ENCODE peak calls at places on chromosome 17, in four cellular contexts. One of them, this sample, is unnamed.

GRCh38 chr17:7436556-7437368 is 1.5 kb downstream of the TMEM102 start:
- DNase-seq in K562: no peak
- DNase-seq in SK-N-SH: peak
- DNase-seq in HepG2: peak
- DNase-seq in this sample: peak

GRCh38 chr17:4946312-4946976 is 1.9 kb downstream of the PFN1 start:
- DNase-seq in K562: no peak
- DNase-seq in SK-N-SH: no peak
- DNase-seq in HepG2: no peak
- DNase-seq in this sample: no peak

GRCh38 chr17:77849203-77849602 is 109.3 kb upstream of the TNRC6C start:
- DNase-seq in K562: no peak
- DNase-seq in SK-N-SH: no peak
- DNase-seq in HepG2: no peak
- DNase-seq in this sample: no peak

GRCh38 chr17:27514595-27515413 is 58.6 kb downstream of the KSR1 start:
- DNase-seq in K562: no peak
- DNase-seq in SK-N-SH: no peak
- DNase-seq in HepG2: no peak
- DNase-seq in this sample: no peak

GRCh38 chr17:42107597-42108576 is 4.6 kb downstream of the DHX58 start:
- DNase-seq in K562: peak
- DNase-seq in SK-N-SH: peak
- DNase-seq in HepG2: no peak
- DNase-seq in this sample: peak

GRCh38 chr17:5201011-5201410 is 9.3 kb upstream of the ZNF594 start:
- DNase-seq in K562: no peak
- DNase-seq in SK-N-SH: no peak
- DNase-seq in HepG2: no peak
- DNase-seq in this sample: no peak

GRCh38 chr17:39174907-39175694 is 9.1 kb upstream of the ARL5C start:
- DNase-seq in K562: peak
- DNase-seq in SK-N-SH: peak
- DNase-seq in HepG2: peak
- DNase-seq in this sample: peak

GRCh38 chr17:8799001-8799850 is at the start of gene MFSD6L:
- DNase-seq in K562: no peak
- DNase-seq in SK-N-SH: no peak
- DNase-seq in HepG2: no peak
- DNase-seq in this sample: peak

GRCh38 chr17:78991017-78991783 is 11.5 kb upstream of the LGALS3BP start:
- DNase-seq in K562: no peak
- DNase-seq in SK-N-SH: peak
- DNase-seq in HepG2: no peak
- DNase-seq in this sample: no peak

GRCh38 chr17:28085766-28086165 is 43.3 kb downstream of the NLK start:
- DNase-seq in K562: no peak
- DNase-seq in SK-N-SH: no peak
- DNase-seq in HepG2: no peak
- DNase-seq in this sample: no peak

GRCh38 chr17:78281249-78281865 is 49.9 kb downstream of the TMEM235 start:
- DNase-seq in K562: no peak
- DNase-seq in SK-N-SH: no peak
- DNase-seq in HepG2: no peak
- DNase-seq in this sample: no peak

GRCh38 chr17:39863918-39864746 is at the start of gene IKZF3:
- DNase-seq in K562: peak
- DNase-seq in SK-N-SH: peak
- DNase-seq in HepG2: peak
- DNase-seq in this sample: peak

GRCh38 chr17:51653902-51654301 is 393.6 kb downstream of the UTP18 start:
- DNase-seq in K562: no peak
- DNase-seq in SK-N-SH: peak
- DNase-seq in HepG2: no peak
- DNase-seq in this sample: peak

GRCh38 chr17:44738214-44738906 is 20.4 kb upstream of the ADAM11 start:
- DNase-seq in K562: no peak
- DNase-seq in SK-N-SH: no peak
- DNase-seq in HepG2: no peak
- DNase-seq in this sample: no peak

GRCh38 chr17:48484256-48484655 is 46.6 kb downstream of the HOXB1 start:
- DNase-seq in K562: no peak
- DNase-seq in SK-N-SH: no peak
- DNase-seq in HepG2: no peak
- DNase-seq in this sample: no peak

GRCh38 chr17:27478901-27479531 is 22.8 kb downstream of the KSR1 start:
- DNase-seq in K562: no peak
- DNase-seq in SK-N-SH: no peak
- DNase-seq in HepG2: no peak
- DNase-seq in this sample: no peak

GRCh38 chr17:50182783-50183438 is 17.1 kb downstream of the SGCA start:
- DNase-seq in K562: no peak
- DNase-seq in SK-N-SH: no peak
- DNase-seq in HepG2: no peak
- DNase-seq in this sample: no peak

DNA sequence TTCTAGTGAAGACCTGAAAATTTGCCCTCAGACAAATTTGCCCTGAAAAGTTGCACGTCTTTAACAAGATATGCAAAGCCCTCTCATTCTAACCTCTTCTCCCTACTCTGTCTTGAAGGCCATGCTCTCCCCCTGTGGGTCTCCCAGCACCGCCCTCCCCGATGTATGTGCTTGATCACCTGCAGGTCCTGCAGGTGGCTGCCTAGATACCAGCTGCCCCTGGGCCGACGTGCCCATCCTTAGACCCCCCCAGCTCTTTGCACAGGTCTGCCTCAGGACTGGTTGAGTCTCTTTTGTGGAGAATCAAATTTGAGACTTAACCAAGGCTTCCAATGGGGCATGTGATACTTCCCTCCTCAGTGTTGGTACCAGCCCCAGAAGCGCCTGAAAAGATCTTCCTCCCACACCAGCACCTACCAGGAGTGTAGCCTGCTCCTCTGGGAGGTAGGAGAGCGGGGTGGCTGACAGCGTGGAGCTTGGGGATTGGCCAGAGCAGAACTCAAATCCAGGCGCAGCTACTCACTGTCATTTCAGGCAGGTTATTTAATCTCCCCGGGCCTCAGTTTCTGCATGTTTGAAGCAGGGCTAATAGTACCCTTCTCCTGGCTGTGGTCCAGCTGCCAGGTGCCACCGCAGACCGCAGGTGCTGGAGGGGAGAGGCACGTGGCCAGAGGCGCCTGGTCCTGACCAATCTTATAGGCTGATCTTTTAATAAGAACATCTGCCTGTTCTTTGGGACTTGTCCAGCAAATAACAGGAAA is 4.5 kb upstream of the MRPL38 start:
- DNase-seq in K562: no peak
- DNase-seq in SK-N-SH: no peak
- DNase-seq in HepG2: no peak
- DNase-seq in this sample: no peak
- TF ChIP-seq FOXJ3 in K562: no peak
- TF ChIP-seq FOXJ3 in SK-N-SH: no peak
- TF ChIP-seq FOXJ3 in HepG2: no peak
- TF ChIP-seq FOXJ3 in this sample: no peak

GRCh38 chr17:82956726-82957468 is 117.1 kb upstream of the ZNF750 start:
- DNase-seq in K562: no peak
- DNase-seq in SK-N-SH: no peak
- DNase-seq in HepG2: no peak
- DNase-seq in this sample: peak
- TF ChIP-seq FOXJ3 in K562: no peak
- TF ChIP-seq FOXJ3 in SK-N-SH: no peak
- TF ChIP-seq FOXJ3 in HepG2: no peak
- TF ChIP-seq FOXJ3 in this sample: no peak

DNA sequence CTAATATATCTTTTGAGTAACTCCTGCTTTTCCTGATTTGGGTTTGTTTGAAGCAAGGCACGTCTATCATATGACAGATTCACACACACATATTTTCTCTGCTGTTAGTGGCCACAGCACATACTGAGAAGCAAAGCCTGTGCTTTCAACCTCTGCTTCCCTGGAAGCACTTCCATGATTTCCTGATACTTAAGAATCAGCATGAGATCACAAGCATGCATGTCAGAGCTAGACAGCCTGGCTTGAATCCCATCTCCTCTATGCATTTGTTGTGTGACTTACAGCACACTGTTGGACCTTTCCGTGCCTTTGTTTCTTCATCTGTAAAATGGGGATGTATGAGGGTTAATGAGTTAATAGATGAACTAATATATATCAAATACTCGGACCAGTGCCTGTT is 151.1 kb upstream of the NOL11 start:
- DNase-seq in K562: no peak
- DNase-seq in SK-N-SH: no peak
- DNase-seq in HepG2: no peak
- DNase-seq in this sample: no peak
- TF ChIP-seq FOXJ3 in K562: no peak
- TF ChIP-seq FOXJ3 in SK-N-SH: no peak
- TF ChIP-seq FOXJ3 in HepG2: no peak
- TF ChIP-seq FOXJ3 in this sample: no peak

GRCh38 chr17:17902357-17902756 is 65.6 kb upstream of the SREBF1 start:
- DNase-seq in K562: no peak
- DNase-seq in SK-N-SH: no peak
- DNase-seq in HepG2: no peak
- DNase-seq in this sample: no peak
- TF ChIP-seq FOXJ3 in K562: no peak
- TF ChIP-seq FOXJ3 in SK-N-SH: no peak
- TF ChIP-seq FOXJ3 in HepG2: no peak
- TF ChIP-seq FOXJ3 in this sample: no peak

GRCh38 chr17:83115832-83116231 is 36.4 kb downstream of the METRNL start:
- DNase-seq in K562: no peak
- DNase-seq in SK-N-SH: no peak
- DNase-seq in HepG2: no peak
- DNase-seq in this sample: no peak
- TF ChIP-seq FOXJ3 in K562: no peak
- TF ChIP-seq FOXJ3 in SK-N-SH: no peak
- TF ChIP-seq FOXJ3 in HepG2: no peak
- TF ChIP-seq FOXJ3 in this sample: no peak

GRCh38 chr17:80442305-80442659 is 27.3 kb downstream of the ENDOV start:
- DNase-seq in K562: no peak
- DNase-seq in SK-N-SH: no peak
- DNase-seq in HepG2: no peak
- DNase-seq in this sample: no peak

GRCh38 chr17:80443498-80443897 is 28.5 kb downstream of the ENDOV start:
- DNase-seq in K562: no peak
- DNase-seq in SK-N-SH: no peak
- DNase-seq in HepG2: no peak
- DNase-seq in this sample: no peak

GRCh38 chr17:80442764-80443163 is 27.8 kb downstream of the ENDOV start:
- DNase-seq in K562: no peak
- DNase-seq in SK-N-SH: no peak
- DNase-seq in HepG2: no peak
- DNase-seq in this sample: no peak

GRCh38 chr17:80441133-80441578 is 26.2 kb downstream of the ENDOV start:
- DNase-seq in K562: peak
- DNase-seq in SK-N-SH: peak
- DNase-seq in HepG2: peak
- DNase-seq in this sample: peak

DNA sequence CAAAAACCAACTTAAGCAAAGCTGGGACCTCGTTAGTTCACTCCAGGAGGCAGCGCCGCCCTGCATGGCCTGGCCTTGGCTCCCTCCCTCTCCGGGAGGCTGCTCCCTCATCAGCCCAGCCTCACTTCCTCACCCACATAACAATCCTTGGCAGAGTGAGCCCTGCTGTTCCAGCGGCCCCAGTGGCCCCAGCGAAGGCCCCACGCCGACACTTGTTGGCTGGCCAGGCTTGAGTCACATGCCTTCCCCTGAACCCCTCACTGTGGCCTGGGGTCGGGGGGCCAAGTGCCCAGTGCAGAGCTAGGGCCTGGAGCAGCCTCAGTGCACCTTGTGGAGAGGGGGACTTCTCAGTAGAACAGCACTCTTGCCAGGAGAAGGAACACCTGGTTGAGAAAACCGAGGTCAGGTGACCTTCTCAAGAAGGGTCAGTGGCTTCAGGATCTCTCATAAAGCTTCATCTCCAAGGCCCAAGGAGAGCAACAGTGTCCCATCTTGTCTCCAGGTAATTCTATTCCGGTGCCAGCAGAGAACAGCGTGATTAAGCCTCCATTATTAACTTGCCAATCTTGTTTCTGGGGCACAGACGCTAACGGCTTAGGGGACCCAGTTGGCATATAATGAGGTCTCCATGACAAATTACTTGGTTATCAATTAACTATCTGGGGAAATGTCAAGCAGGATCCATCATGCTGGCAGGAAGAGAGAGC is 26.8 kb downstream of the ENDOV start:
- DNase-seq in K562: no peak
- DNase-seq in SK-N-SH: no peak
- DNase-seq in HepG2: no peak
- DNase-seq in this sample: no peak
- TF ChIP-seq FOXJ3 in K562: no peak
- TF ChIP-seq FOXJ3 in SK-N-SH: no peak
- TF ChIP-seq FOXJ3 in HepG2: no peak
- TF ChIP-seq FOXJ3 in this sample: no peak